ENCODE peak calls at places on chromosomes 4 and X, in ten cellular contexts. N is activated T-helper 1 cell treated with anti-CD3 and anti-CD28 coated beads, Interleukin-2, amount 50 U/mL, for 16 hours; J is CD14-positive monocyte; M is iPS DF 19.7; Z is NB4; A is islet precursor cell; Y is T-helper 1 cell; E is DMS153; C is stimulated activated CD8-positive, alpha-beta memory T cell treated with anti-CD3 and anti-CD28 coated beads, Interleukin-2, amount 100 ng/mL, for 1 hour; K is CD4-positive, alpha-beta memory T cell. D is an unnamed sample.
A peak's percentile ranks its signal among the peaks of the same experiment; 100 is the strongest.

GRCh38 chrX:22300130-22300529 is 27.4 kb downstream of the CBLL2 start:
- DNase-seq in N (no peak), J (no peak), M (no peak), Z (peak; percentile 58), A (peak; percentile 64), Y (no peak), E (peak; percentile 87), C (no peak), K (no peak), D (peak; percentile 16)

GRCh38 chr4:150297861-150298474 is 219.7 kb downstream of the DCLK2 start:
- DNase-seq in N (no peak), J (no peak), M (no peak), Z (peak; percentile 56), A (no peak), Y (no peak), E (peak; percentile 26), C (no peak), K (no peak), D (peak; percentile 26)

GRCh38 chrX:94901849-94902248 is 1227.8 kb downstream of the FAM133A start:
- DNase-seq in N (no peak), J (no peak), M (no peak), Z (no peak), A (no peak), Y (no peak), E (no peak), C (no peak), K (no peak), D (no peak)

GRCh38 chr4:105613326-105613725 is 60.9 kb downstream of the ARHGEF38 start:
- DNase-seq in N (no peak), J (no peak), M (no peak), Z (no peak), A (no peak), Y (no peak), E (peak; percentile 96), C (no peak), K (no peak), D (no peak)

GRCh38 chr4:54092800-54093608 is 7.0 kb upstream of the GSX2 start:
- DNase-seq in N (no peak), J (no peak), M (no peak), Z (no peak), A (no peak), Y (no peak), E (no peak), C (no peak), K (no peak), D (no peak)

GRCh38 chr4:70666369-70666768 is at the start of gene JCHAIN:
- DNase-seq in N (no peak), J (no peak), M (no peak), Z (no peak), A (no peak), Y (no peak), E (no peak), C (no peak), K (no peak), D (no peak)

GRCh38 chr4:148315049-148315448 is 127.2 kb downstream of the NR3C2 start:
- DNase-seq in N (no peak), J (no peak), M (no peak), Z (no peak), A (peak; percentile 83), Y (no peak), E (no peak), C (no peak), K (no peak), D (no peak)

GRCh38 chr4:138492178-138492577 is 250.0 kb upstream of the SLC7A11 start:
- DNase-seq in N (no peak), J (no peak), M (no peak), Z (peak; percentile 4), A (no peak), Y (no peak), E (no peak), C (no peak), K (no peak), D (no peak)

GRCh38 chr4:84319124-84319523 is 180.0 kb downstream of the NKX6-1 start:
- DNase-seq in N (no peak), J (no peak), M (no peak), Z (peak; percentile 33), A (no peak), Y (no peak), E (no peak), C (no peak), K (no peak), D (no peak)

D was measured in uterus.